ENCODE peak calls at places on chromosomes 3 and 15, in four cellular contexts. One of them, this sample, is unnamed. For H3K36me3, the result is how much of the 10 kb centered on the place peaks cover.

GRCh38 chr3:29195055-29195454 is 85.8 kb upstream of the RBMS3 start:
- DNase-seq in stomach: no peak
- DNase-seq in transverse colon: no peak
- DNase-seq in HepG2: no peak
- DNase-seq in this sample: no peak

GRCh38 chr3:16608816-16609215 is 3.6 kb upstream of the DAZL start:
- DNase-seq in HepG2: no peak
- DNase-seq in transverse colon: no peak
- DNase-seq in stomach: no peak
- DNase-seq in this sample: no peak

GRCh38 chr3:27324695-27325094 is 44.5 kb downstream of the NEK10 start:
- DNase-seq in transverse colon: no peak
- DNase-seq in HepG2: peak
- DNase-seq in stomach: no peak
- DNase-seq in this sample: no peak

GRCh38 chr3:38638354-38638753 is 11.1 kb downstream of the SCN5A start:
- DNase-seq in stomach: no peak
- DNase-seq in HepG2: no peak
- DNase-seq in transverse colon: no peak
- DNase-seq in this sample: no peak

GRCh38 chr3:59559721-59560514 is 510.1 kb upstream of the CFAP20DC start:
- DNase-seq in transverse colon: no peak
- DNase-seq in HepG2: no peak
- DNase-seq in stomach: no peak
- DNase-seq in this sample: no peak

GRCh38 chr15:61943992-61944391 is 116.3 kb downstream of the VPS13C start:
- DNase-seq in stomach: no peak
- DNase-seq in transverse colon: no peak
- DNase-seq in HepG2: no peak
- DNase-seq in this sample: no peak

GRCh38 chr15:45203182-45203581 is 15.4 kb upstream of the SHF start:
- DNase-seq in HepG2: no peak
- DNase-seq in stomach: no peak
- DNase-seq in transverse colon: no peak
- DNase-seq in this sample: no peak

GRCh38 chr15:33200444-33200843 is 5.9 kb upstream of the FMN1 start:
- DNase-seq in HepG2: peak
- DNase-seq in stomach: no peak
- DNase-seq in transverse colon: no peak
- DNase-seq in this sample: no peak

GRCh38 chr15:92415639-92416297 is 22.1 kb downstream of the ST8SIA2 start:
- DNase-seq in HepG2: no peak
- DNase-seq in stomach: no peak
- DNase-seq in transverse colon: no peak
- DNase-seq in this sample: no peak

GRCh38 chr15:36484038-36484778 is 95.2 kb upstream of the CDIN1 start:
- DNase-seq in HepG2: no peak
- DNase-seq in stomach: no peak
- DNase-seq in transverse colon: no peak
- DNase-seq in this sample: no peak

GRCh38 chr3:16069149-16069922 is 105.1 kb upstream of the GALNT15 start:
- DNase-seq in stomach: no peak
- DNase-seq in transverse colon: no peak
- DNase-seq in HepG2: peak
- DNase-seq in this sample: no peak

GRCh38 chr15:57551717-57552677 is 39.7 kb upstream of the MYZAP start:
- DNase-seq in transverse colon: no peak
- DNase-seq in HepG2: peak
- DNase-seq in stomach: peak
- DNase-seq in this sample: no peak

GRCh38 chr3:98690876-98691275 is 72.3 kb upstream of the ST3GAL6 start:
- DNase-seq in stomach: no peak
- DNase-seq in transverse colon: no peak
- DNase-seq in HepG2: no peak
- DNase-seq in this sample: no peak

GRCh38 chr3:47910233-47910632 is 106.0 kb downstream of the MAP4 start:
- DNase-seq in stomach: no peak
- DNase-seq in HepG2: no peak
- DNase-seq in transverse colon: no peak
- DNase-seq in this sample: no peak

GRCh38 chr15:70289191-70289955 is 191.7 kb upstream of the TLE3 start:
- DNase-seq in stomach: peak
- DNase-seq in HepG2: no peak
- DNase-seq in transverse colon: no peak
- DNase-seq in this sample: no peak

GRCh38 chr3:142115927-142116668 is 33.2 kb downstream of the TFDP2 start:
- DNase-seq in HepG2: no peak
- DNase-seq in transverse colon: no peak
- DNase-seq in stomach: no peak
- DNase-seq in this sample: no peak

GRCh38 chr3:122826315-122826714 is 31.4 kb downstream of the SLC49A4 start:
- DNase-seq in transverse colon: no peak
- DNase-seq in stomach: no peak
- DNase-seq in HepG2: no peak
- DNase-seq in this sample: no peak

GRCh38 chr3:150319900-150320299 is 88.2 kb upstream of the TSC22D2 start:
- DNase-seq in stomach: no peak
- DNase-seq in HepG2: peak
- DNase-seq in transverse colon: no peak
- DNase-seq in this sample: no peak

GRCh38 chr15:65370885-65371284 is 6.9 kb downstream of the IGDCC3 start:
- DNase-seq in HepG2: no peak
- DNase-seq in stomach: no peak
- DNase-seq in transverse colon: no peak
- DNase-seq in this sample: no peak

GRCh38 chr15:44726136-44726535 is 10.2 kb upstream of the TRIM69 start:
- DNase-seq in HepG2: no peak
- DNase-seq in stomach: no peak
- DNase-seq in transverse colon: no peak
- DNase-seq in this sample: no peak

GRCh38 chr3:16896820-16897219 is 12.1 kb downstream of the PLCL2 start:
- DNase-seq in stomach: no peak
- DNase-seq in transverse colon: no peak
- DNase-seq in HepG2: no peak
- DNase-seq in this sample: no peak

DNA sequence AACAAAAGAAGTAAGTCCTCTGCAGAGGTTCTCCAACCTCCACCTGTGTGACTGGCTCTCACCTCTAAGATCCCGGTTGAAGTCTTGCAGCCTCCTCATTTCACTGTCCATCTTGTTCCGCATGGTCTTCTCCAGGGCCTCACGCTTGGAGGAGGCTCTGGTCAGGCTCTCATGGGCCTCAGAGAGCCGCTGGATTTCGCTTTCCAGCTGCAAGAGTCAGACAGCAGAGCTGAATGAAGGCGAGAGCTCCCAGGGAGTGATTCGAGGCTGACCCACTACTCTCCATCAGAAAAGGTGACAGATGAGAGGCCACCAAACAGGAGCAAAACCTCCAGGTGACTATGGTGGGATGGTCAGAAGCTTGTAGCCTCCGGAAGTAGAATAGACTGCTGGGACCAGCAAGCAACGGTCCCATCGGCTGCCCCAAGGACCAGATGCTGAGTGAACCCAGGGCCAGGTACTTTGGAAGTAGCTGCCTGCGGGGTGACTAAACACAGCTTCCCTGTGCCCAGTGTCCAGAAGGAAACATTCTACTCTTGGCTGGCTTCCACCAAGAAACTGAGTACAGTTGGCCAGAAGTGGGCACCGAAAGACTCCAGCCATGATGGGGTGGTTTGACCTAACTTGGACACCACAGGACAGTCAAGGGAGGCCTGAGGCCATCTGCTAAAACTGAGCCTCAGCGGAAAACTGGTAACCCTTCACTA is 7.9 kb downstream of the AMOTL2 start:
- DNase-seq in stomach: peak
- DNase-seq in transverse colon: no peak
- DNase-seq in HepG2: no peak
- DNase-seq in this sample: no peak
- H3K36me3 ChIP-seq in stomach: half or more
- H3K36me3 ChIP-seq in transverse colon: under half
- H3K36me3 ChIP-seq in HepG2: half or more
- H3K36me3 ChIP-seq in this sample: under half

GRCh38 chr3:4338751-4339150 is 35.6 kb downstream of the SETMAR start:
- DNase-seq in transverse colon: no peak
- DNase-seq in HepG2: no peak
- DNase-seq in stomach: no peak
- DNase-seq in this sample: no peak

GRCh38 chr3:4341336-4341675 is 38.1 kb downstream of the SETMAR start:
- DNase-seq in HepG2: no peak
- DNase-seq in stomach: no peak
- DNase-seq in transverse colon: no peak
- DNase-seq in this sample: no peak

GRCh38 chr3:4343258-4343657 is 40.1 kb downstream of the SETMAR start:
- DNase-seq in transverse colon: no peak
- DNase-seq in stomach: no peak
- DNase-seq in HepG2: no peak
- DNase-seq in this sample: no peak

GRCh38 chr3:4340077-4340410 is 36.9 kb downstream of the SETMAR start:
- DNase-seq in HepG2: no peak
- DNase-seq in stomach: no peak
- DNase-seq in transverse colon: no peak
- DNase-seq in this sample: no peak

GRCh38 chr3:4340411-4341335 is 37.5 kb downstream of the SETMAR start:
- DNase-seq in transverse colon: no peak
- DNase-seq in HepG2: no peak
- DNase-seq in stomach: no peak
- DNase-seq in this sample: no peak
- TF ChIP-seq EP300 in transverse colon: no peak
- TF ChIP-seq EP300 in HepG2: no peak
- TF ChIP-seq EP300 in stomach: no peak
- TF ChIP-seq EP300 in this sample: peak

GRCh38 chr3:65448120-65448519 is 590.6 kb downstream of the MAGI1 start:
- DNase-seq in HepG2: no peak
- DNase-seq in stomach: no peak
- DNase-seq in transverse colon: no peak
- DNase-seq in this sample: no peak
- H3K36me3 ChIP-seq in HepG2: under half
- H3K36me3 ChIP-seq in stomach: under half
- H3K36me3 ChIP-seq in transverse colon: under half
- H3K36me3 ChIP-seq in this sample: under half

DNA sequence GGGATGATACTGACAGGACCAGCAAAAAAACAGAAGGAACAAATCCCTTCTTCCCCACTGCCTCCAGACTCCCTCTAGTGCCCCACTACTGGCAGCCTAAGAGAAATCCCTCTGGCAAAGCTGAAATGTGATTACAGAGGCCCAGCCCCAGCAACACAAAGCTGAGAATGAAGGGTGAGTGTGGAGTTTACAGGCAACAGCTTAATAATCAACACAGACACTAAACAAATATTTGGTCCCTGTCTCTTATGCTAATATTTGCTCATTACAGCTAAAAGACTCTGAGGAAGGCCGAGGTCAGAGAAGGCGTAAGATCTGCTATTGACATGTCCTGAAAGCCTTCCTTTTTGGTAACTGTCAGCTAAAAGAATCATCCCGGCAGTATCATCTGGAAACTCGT is 308.5 kb upstream of the RASGRP1 start:
- DNase-seq in HepG2: peak
- DNase-seq in transverse colon: no peak
- DNase-seq in stomach: no peak
- DNase-seq in this sample: no peak
- TF ChIP-seq EP300 in HepG2: peak
- TF ChIP-seq EP300 in transverse colon: no peak
- TF ChIP-seq EP300 in stomach: no peak
- TF ChIP-seq EP300 in this sample: no peak

DNA sequence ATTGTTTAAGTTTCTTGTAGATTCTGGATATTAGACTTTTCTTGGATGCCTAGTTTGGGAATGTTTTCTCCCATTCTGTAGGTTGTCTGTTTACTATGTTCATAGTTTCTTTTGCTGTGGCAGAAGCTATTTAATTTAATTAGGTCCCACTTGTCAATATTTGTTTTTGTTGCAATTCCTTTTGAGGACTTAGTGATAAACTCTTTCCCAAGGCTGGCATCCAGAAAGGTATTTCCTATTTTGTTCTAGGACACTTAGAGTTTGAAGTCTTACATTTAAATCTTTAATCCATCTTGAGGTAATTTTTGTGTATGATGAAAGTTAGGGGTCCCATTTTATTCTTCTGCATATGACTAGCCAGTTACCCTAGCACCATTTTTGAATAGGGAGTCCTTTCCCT is 54.9 kb downstream of the MME start:
- DNase-seq in stomach: no peak
- DNase-seq in HepG2: no peak
- DNase-seq in transverse colon: no peak
- DNase-seq in this sample: no peak
- H3K36me3 ChIP-seq in stomach: under half
- H3K36me3 ChIP-seq in HepG2: under half
- H3K36me3 ChIP-seq in transverse colon: under half
- H3K36me3 ChIP-seq in this sample: under half

GRCh38 chr15:99976000-99976399 is 242.8 kb upstream of the LYSMD4 start:
- DNase-seq in HepG2: no peak
- DNase-seq in stomach: no peak
- DNase-seq in transverse colon: no peak
- DNase-seq in this sample: no peak

GRCh38 chr15:99976811-99977271 is 243.6 kb upstream of the LYSMD4 start:
- DNase-seq in transverse colon: no peak
- DNase-seq in HepG2: no peak
- DNase-seq in stomach: no peak
- DNase-seq in this sample: no peak

GRCh38 chr15:99978426-99978825 is 245.2 kb upstream of the LYSMD4 start:
- DNase-seq in HepG2: no peak
- DNase-seq in stomach: no peak
- DNase-seq in transverse colon: no peak
- DNase-seq in this sample: no peak

GRCh38 chr15:99979371-99979770 is 246.1 kb upstream of the LYSMD4 start:
- DNase-seq in transverse colon: no peak
- DNase-seq in HepG2: no peak
- DNase-seq in stomach: no peak
- DNase-seq in this sample: no peak

GRCh38 chr15:99977945-99978344 is 244.7 kb upstream of the LYSMD4 start:
- DNase-seq in stomach: no peak
- DNase-seq in transverse colon: no peak
- DNase-seq in HepG2: no peak
- DNase-seq in this sample: no peak
- TF ChIP-seq EP300 in stomach: no peak
- TF ChIP-seq EP300 in transverse colon: no peak
- TF ChIP-seq EP300 in HepG2: no peak
- TF ChIP-seq EP300 in this sample: no peak

GRCh38 chr3:108223928-108224327 is 1.7 kb upstream of the IFT57 start:
- DNase-seq in transverse colon: no peak
- DNase-seq in HepG2: no peak
- DNase-seq in stomach: no peak
- DNase-seq in this sample: no peak
- H3K36me3 ChIP-seq in transverse colon: under half
- H3K36me3 ChIP-seq in HepG2: under half
- H3K36me3 ChIP-seq in stomach: under half
- H3K36me3 ChIP-seq in this sample: under half

GRCh38 chr15:64146885-64147681 is 4.4 kb upstream of the SNX22 start:
- DNase-seq in stomach: no peak
- DNase-seq in HepG2: peak
- DNase-seq in transverse colon: no peak
- DNase-seq in this sample: no peak
- TF ChIP-seq EP300 in stomach: no peak
- TF ChIP-seq EP300 in HepG2: peak
- TF ChIP-seq EP300 in transverse colon: no peak
- TF ChIP-seq EP300 in this sample: no peak

GRCh38 chr3:12901631-12902045 is 60.3 kb upstream of the RPL32 start:
- DNase-seq in stomach: no peak
- DNase-seq in HepG2: peak
- DNase-seq in transverse colon: no peak
- DNase-seq in this sample: no peak
- H3K36me3 ChIP-seq in stomach: under half
- H3K36me3 ChIP-seq in HepG2: under half
- H3K36me3 ChIP-seq in transverse colon: under half
- H3K36me3 ChIP-seq in this sample: under half